ENCODE peak calls at places on chromosome 20, in eight cellular contexts. One of them, this sample, is unnamed.
A peak's percentile ranks its signal among the peaks of the same experiment; 100 is the strongest.

GRCh38 chr20:7704021-7704420 is 236.2 kb downstream of the HAO1 start:
- DNase-seq in H9: no peak
- DNase-seq in naive thymus-derived CD4-positive, alpha-beta T cell: no peak
- DNase-seq in CD8-positive, alpha-beta T cell: no peak
- DNase-seq in tibial artery: no peak
- DNase-seq in uterus: no peak
- DNase-seq in right cardiac atrium: no peak
- DNase-seq in fibroblast of lung: no peak
- DNase-seq in this sample: no peak

GRCh38 chr20:58438970-58439808 is 50.2 kb downstream of the VAPB start:
- DNase-seq in tibial artery: no peak
- DNase-seq in fibroblast of lung: no peak
- DNase-seq in right cardiac atrium: no peak
- DNase-seq in H9: no peak
- DNase-seq in CD8-positive, alpha-beta T cell: no peak
- DNase-seq in naive thymus-derived CD4-positive, alpha-beta T cell: no peak
- DNase-seq in uterus: no peak
- DNase-seq in this sample: no peak

GRCh38 chr20:3172933-3173581 is at the start of gene LZTS3:
- DNase-seq in tibial artery: peak; percentile 86
- DNase-seq in fibroblast of lung: peak; percentile 52
- DNase-seq in H9: peak; percentile 86
- DNase-seq in naive thymus-derived CD4-positive, alpha-beta T cell: peak; percentile 84
- DNase-seq in uterus: peak; percentile 81
- DNase-seq in right cardiac atrium: peak; percentile 90
- DNase-seq in CD8-positive, alpha-beta T cell: peak; percentile 96
- DNase-seq in this sample: peak; percentile 83

GRCh38 chr20:37276494-37277252 is 12.8 kb upstream of the MANBAL start:
- DNase-seq in naive thymus-derived CD4-positive, alpha-beta T cell: no peak
- DNase-seq in H9: no peak
- DNase-seq in right cardiac atrium: peak; percentile 80
- DNase-seq in fibroblast of lung: peak; percentile 83
- DNase-seq in uterus: peak; percentile 67
- DNase-seq in CD8-positive, alpha-beta T cell: peak; percentile 34
- DNase-seq in tibial artery: no peak
- DNase-seq in this sample: no peak

GRCh38 chr20:15030826-15031225 is 693.4 kb upstream of the FLRT3 start:
- DNase-seq in right cardiac atrium: no peak
- DNase-seq in H9: no peak
- DNase-seq in tibial artery: no peak
- DNase-seq in uterus: no peak
- DNase-seq in naive thymus-derived CD4-positive, alpha-beta T cell: no peak
- DNase-seq in CD8-positive, alpha-beta T cell: no peak
- DNase-seq in fibroblast of lung: no peak
- DNase-seq in this sample: no peak

GRCh38 chr20:46746972-46747371 is 37.5 kb downstream of the SLC2A10 start:
- DNase-seq in right cardiac atrium: peak; percentile 76
- DNase-seq in fibroblast of lung: peak; percentile 77
- DNase-seq in H9: no peak
- DNase-seq in tibial artery: no peak
- DNase-seq in naive thymus-derived CD4-positive, alpha-beta T cell: no peak
- DNase-seq in CD8-positive, alpha-beta T cell: no peak
- DNase-seq in uterus: no peak
- DNase-seq in this sample: no peak

GRCh38 chr20:588932-589672 is 21.0 kb downstream of the TCF15 start:
- DNase-seq in uterus: no peak
- DNase-seq in right cardiac atrium: no peak
- DNase-seq in naive thymus-derived CD4-positive, alpha-beta T cell: no peak
- DNase-seq in fibroblast of lung: no peak
- DNase-seq in CD8-positive, alpha-beta T cell: no peak
- DNase-seq in tibial artery: no peak
- DNase-seq in H9: no peak
- DNase-seq in this sample: no peak

GRCh38 chr20:21555470-21556120 is 41.7 kb upstream of the NKX2-2 start:
- DNase-seq in right cardiac atrium: no peak
- DNase-seq in naive thymus-derived CD4-positive, alpha-beta T cell: no peak
- DNase-seq in fibroblast of lung: no peak
- DNase-seq in tibial artery: no peak
- DNase-seq in uterus: no peak
- DNase-seq in CD8-positive, alpha-beta T cell: no peak
- DNase-seq in H9: no peak
- DNase-seq in this sample: no peak

GRCh38 chr20:33169176-33169794 is 1.3 kb downstream of the BPIFA2 start:
- DNase-seq in CD8-positive, alpha-beta T cell: no peak
- DNase-seq in naive thymus-derived CD4-positive, alpha-beta T cell: no peak
- DNase-seq in right cardiac atrium: no peak
- DNase-seq in tibial artery: no peak
- DNase-seq in H9: no peak
- DNase-seq in uterus: no peak
- DNase-seq in fibroblast of lung: no peak
- DNase-seq in this sample: no peak

GRCh38 chr20:3592931-3593330 is 70.3 kb downstream of the GFRA4 start:
- DNase-seq in tibial artery: no peak
- DNase-seq in H9: no peak
- DNase-seq in fibroblast of lung: no peak
- DNase-seq in naive thymus-derived CD4-positive, alpha-beta T cell: no peak
- DNase-seq in right cardiac atrium: no peak
- DNase-seq in uterus: no peak
- DNase-seq in CD8-positive, alpha-beta T cell: no peak
- DNase-seq in this sample: no peak

GRCh38 chr20:29410805-29411457 is 1846.5 kb upstream of the DEFB115 start:
- DNase-seq in CD8-positive, alpha-beta T cell: no peak
- DNase-seq in naive thymus-derived CD4-positive, alpha-beta T cell: no peak
- DNase-seq in uterus: no peak
- DNase-seq in right cardiac atrium: no peak
- DNase-seq in H9: no peak
- DNase-seq in tibial artery: no peak
- DNase-seq in fibroblast of lung: no peak
- DNase-seq in this sample: no peak

GRCh38 chr20:25328954-25329498 is 61.6 kb downstream of the ABHD12 start:
- DNase-seq in tibial artery: no peak
- DNase-seq in fibroblast of lung: no peak
- DNase-seq in naive thymus-derived CD4-positive, alpha-beta T cell: no peak
- DNase-seq in H9: no peak
- DNase-seq in uterus: no peak
- DNase-seq in CD8-positive, alpha-beta T cell: no peak
- DNase-seq in right cardiac atrium: no peak
- DNase-seq in this sample: no peak

GRCh38 chr20:3702992-3703391 is 9.4 kb downstream of the SIGLEC1 start:
- DNase-seq in uterus: no peak
- DNase-seq in H9: no peak
- DNase-seq in tibial artery: no peak
- DNase-seq in CD8-positive, alpha-beta T cell: no peak
- DNase-seq in right cardiac atrium: no peak
- DNase-seq in fibroblast of lung: no peak
- DNase-seq in naive thymus-derived CD4-positive, alpha-beta T cell: no peak
- DNase-seq in this sample: no peak

GRCh38 chr20:20666359-20666758 is 46.1 kb downstream of the RALGAPA2 start:
- DNase-seq in fibroblast of lung: no peak
- DNase-seq in H9: no peak
- DNase-seq in naive thymus-derived CD4-positive, alpha-beta T cell: no peak
- DNase-seq in uterus: no peak
- DNase-seq in tibial artery: no peak
- DNase-seq in CD8-positive, alpha-beta T cell: no peak
- DNase-seq in right cardiac atrium: no peak
- DNase-seq in this sample: no peak

GRCh38 chr20:63574156-63574828 is at the start of gene HELZ2:
- DNase-seq in uterus: peak; percentile 78
- DNase-seq in H9: peak; percentile 80
- DNase-seq in naive thymus-derived CD4-positive, alpha-beta T cell: peak; percentile 43
- DNase-seq in tibial artery: peak; percentile 84
- DNase-seq in fibroblast of lung: peak; percentile 53
- DNase-seq in CD8-positive, alpha-beta T cell: peak; percentile 69
- DNase-seq in right cardiac atrium: peak; percentile 91
- DNase-seq in this sample: peak; percentile 77

GRCh38 chr20:48012401-48012974 is 227.2 kb upstream of the SULF2 start:
- DNase-seq in uterus: no peak
- DNase-seq in naive thymus-derived CD4-positive, alpha-beta T cell: no peak
- DNase-seq in CD8-positive, alpha-beta T cell: no peak
- DNase-seq in fibroblast of lung: peak; percentile 96
- DNase-seq in H9: no peak
- DNase-seq in right cardiac atrium: no peak
- DNase-seq in tibial artery: no peak
- DNase-seq in this sample: no peak

GRCh38 chr20:48600470-48600945 is 227.3 kb downstream of the PREX1 start:
- DNase-seq in CD8-positive, alpha-beta T cell: no peak
- DNase-seq in fibroblast of lung: no peak
- DNase-seq in right cardiac atrium: no peak
- DNase-seq in naive thymus-derived CD4-positive, alpha-beta T cell: no peak
- DNase-seq in H9: no peak
- DNase-seq in tibial artery: peak; percentile 24
- DNase-seq in uterus: no peak
- DNase-seq in this sample: no peak

GRCh38 chr20:19849341-19850189 is 91.5 kb downstream of the RIN2 start:
- DNase-seq in naive thymus-derived CD4-positive, alpha-beta T cell: no peak
- DNase-seq in fibroblast of lung: peak; percentile 55
- DNase-seq in H9: no peak
- DNase-seq in uterus: no peak
- DNase-seq in right cardiac atrium: peak; percentile 65
- DNase-seq in tibial artery: no peak
- DNase-seq in CD8-positive, alpha-beta T cell: no peak
- DNase-seq in this sample: no peak

GRCh38 chr20:36407196-36407733 is 101.1 kb downstream of the DLGAP4 start:
- DNase-seq in fibroblast of lung: peak; percentile 13
- DNase-seq in H9: no peak
- DNase-seq in tibial artery: no peak
- DNase-seq in naive thymus-derived CD4-positive, alpha-beta T cell: no peak
- DNase-seq in right cardiac atrium: no peak
- DNase-seq in uterus: no peak
- DNase-seq in CD8-positive, alpha-beta T cell: no peak
- DNase-seq in this sample: no peak

GRCh38 chr20:2814076-2814475 is 711 bp upstream of the C20orf141 start:
- DNase-seq in fibroblast of lung: no peak
- DNase-seq in CD8-positive, alpha-beta T cell: no peak
- DNase-seq in tibial artery: no peak
- DNase-seq in uterus: no peak
- DNase-seq in right cardiac atrium: no peak
- DNase-seq in naive thymus-derived CD4-positive, alpha-beta T cell: no peak
- DNase-seq in H9: no peak
- DNase-seq in this sample: peak; percentile 25

GRCh38 chr20:34042286-34042685 is 48.6 kb downstream of the RALY start:
- DNase-seq in right cardiac atrium: no peak
- DNase-seq in fibroblast of lung: no peak
- DNase-seq in uterus: no peak
- DNase-seq in naive thymus-derived CD4-positive, alpha-beta T cell: no peak
- DNase-seq in H9: no peak
- DNase-seq in tibial artery: no peak
- DNase-seq in CD8-positive, alpha-beta T cell: peak; percentile 37
- DNase-seq in this sample: no peak

GRCh38 chr20:54223751-54224150 is 15.9 kb downstream of the PFDN4 start:
- DNase-seq in right cardiac atrium: no peak
- DNase-seq in tibial artery: no peak
- DNase-seq in fibroblast of lung: no peak
- DNase-seq in naive thymus-derived CD4-positive, alpha-beta T cell: no peak
- DNase-seq in CD8-positive, alpha-beta T cell: no peak
- DNase-seq in H9: no peak
- DNase-seq in uterus: no peak
- DNase-seq in this sample: no peak

DNA sequence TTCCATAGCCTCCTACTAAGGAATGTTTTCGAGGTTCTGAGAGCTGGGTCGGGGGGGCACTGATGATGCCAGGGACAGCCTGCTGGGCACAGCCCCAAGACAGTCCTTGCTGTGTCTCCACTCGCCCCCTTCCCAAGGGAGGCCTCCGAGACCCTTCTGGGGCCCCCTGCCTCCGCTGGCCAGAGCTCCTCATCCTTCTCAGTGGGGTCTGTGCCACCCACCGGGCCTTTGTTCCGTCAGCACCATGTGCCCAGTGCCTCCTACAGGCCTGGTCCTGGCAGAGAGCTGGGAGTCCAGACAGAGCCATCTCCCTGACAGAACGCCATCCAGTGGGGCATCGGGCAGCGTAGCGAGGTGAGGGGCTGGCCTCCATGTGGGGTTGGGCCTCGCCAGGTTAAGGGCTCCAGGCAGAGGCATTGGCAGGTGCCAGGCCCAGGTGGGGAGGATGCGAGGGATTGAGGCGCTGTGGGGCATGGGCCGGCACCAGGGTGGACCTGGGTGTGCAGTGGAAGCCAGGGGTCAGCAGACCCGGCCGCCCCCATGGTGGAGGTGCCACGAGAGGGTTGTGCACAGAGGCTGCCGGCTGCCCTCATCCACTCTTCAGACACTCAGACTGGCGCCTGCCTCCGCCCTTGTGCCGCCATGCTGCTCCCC is 13.3 kb downstream of the RBM38 start:
- DNase-seq in tibial artery: no peak
- DNase-seq in naive thymus-derived CD4-positive, alpha-beta T cell: no peak
- DNase-seq in CD8-positive, alpha-beta T cell: peak; percentile 25
- DNase-seq in uterus: no peak
- DNase-seq in right cardiac atrium: peak; percentile 39
- DNase-seq in H9: no peak
- DNase-seq in fibroblast of lung: no peak
- DNase-seq in this sample: no peak
- H3K4me1 ChIP-seq in tibial artery: peaks cover 13% of the 10 kb centered on the region
- H3K4me1 ChIP-seq in naive thymus-derived CD4-positive, alpha-beta T cell: peaks cover 41% of the 10 kb centered on the region
- H3K4me1 ChIP-seq in CD8-positive, alpha-beta T cell: peaks cover 73% of the 10 kb centered on the region
- H3K4me1 ChIP-seq in uterus: no peaks in the 10 kb centered on the region
- H3K4me1 ChIP-seq in right cardiac atrium: peaks cover 4% of the 10 kb centered on the region
- H3K4me1 ChIP-seq in H9: no peaks in the 10 kb centered on the region
- H3K4me1 ChIP-seq in fibroblast of lung: no peaks in the 10 kb centered on the region
- H3K4me1 ChIP-seq in this sample: peaks cover 9% of the 10 kb centered on the region

DNA sequence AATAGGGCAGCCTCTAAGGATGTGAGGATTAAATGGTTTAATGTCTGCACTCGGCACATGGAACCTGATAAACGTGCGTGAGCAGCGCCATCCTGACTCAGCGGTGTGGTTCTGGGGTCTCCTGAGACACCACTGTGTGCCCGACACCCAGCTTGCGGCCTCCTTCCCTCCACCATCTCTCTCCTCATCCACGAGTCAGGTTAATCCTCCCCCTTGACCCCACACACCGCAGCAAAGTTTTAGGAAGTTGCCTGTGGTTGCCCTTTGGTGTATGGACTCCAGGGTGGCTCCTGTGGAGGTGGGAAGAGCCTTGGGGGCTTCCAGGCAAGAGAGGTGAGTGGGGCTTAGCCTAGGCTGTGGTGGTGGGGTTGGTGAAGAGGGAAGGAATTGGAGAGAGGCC is 68.2 kb downstream of the PHACTR3 start:
- DNase-seq in right cardiac atrium: no peak
- DNase-seq in uterus: no peak
- DNase-seq in H9: no peak
- DNase-seq in fibroblast of lung: no peak
- DNase-seq in CD8-positive, alpha-beta T cell: no peak
- DNase-seq in tibial artery: no peak
- DNase-seq in naive thymus-derived CD4-positive, alpha-beta T cell: no peak
- DNase-seq in this sample: peak; percentile 22
- H3K4me1 ChIP-seq in right cardiac atrium: no peaks in the 10 kb centered on the region
- H3K4me1 ChIP-seq in uterus: no peaks in the 10 kb centered on the region
- H3K4me1 ChIP-seq in H9: no peaks in the 10 kb centered on the region
- H3K4me1 ChIP-seq in fibroblast of lung: no peaks in the 10 kb centered on the region
- H3K4me1 ChIP-seq in CD8-positive, alpha-beta T cell: no peaks in the 10 kb centered on the region
- H3K4me1 ChIP-seq in tibial artery: no peaks in the 10 kb centered on the region
- H3K4me1 ChIP-seq in naive thymus-derived CD4-positive, alpha-beta T cell: no peaks in the 10 kb centered on the region
- H3K4me1 ChIP-seq in this sample: no peaks in the 10 kb centered on the region

GRCh38 chr20:50412499-50412898 is 97.7 kb upstream of the PTPN1 start:
- DNase-seq in naive thymus-derived CD4-positive, alpha-beta T cell: no peak
- DNase-seq in CD8-positive, alpha-beta T cell: no peak
- DNase-seq in fibroblast of lung: no peak
- DNase-seq in right cardiac atrium: no peak
- DNase-seq in H9: no peak
- DNase-seq in uterus: no peak
- DNase-seq in tibial artery: no peak
- DNase-seq in this sample: no peak
- H3K4me1 ChIP-seq in naive thymus-derived CD4-positive, alpha-beta T cell: no peaks in the 10 kb centered on the region
- H3K4me1 ChIP-seq in CD8-positive, alpha-beta T cell: no peaks in the 10 kb centered on the region
- H3K4me1 ChIP-seq in fibroblast of lung: peaks cover 12% of the 10 kb centered on the region
- H3K4me1 ChIP-seq in right cardiac atrium: peaks cover 28% of the 10 kb centered on the region
- H3K4me1 ChIP-seq in H9: peaks cover 2% of the 10 kb centered on the region
- H3K4me1 ChIP-seq in uterus: no peaks in the 10 kb centered on the region
- H3K4me1 ChIP-seq in tibial artery: peaks cover 27% of the 10 kb centered on the region
- H3K4me1 ChIP-seq in this sample: peaks cover 18% of the 10 kb centered on the region

GRCh38 chr20:38842017-38842416 is 36.5 kb downstream of the PPP1R16B start:
- DNase-seq in CD8-positive, alpha-beta T cell: no peak
- DNase-seq in tibial artery: no peak
- DNase-seq in fibroblast of lung: no peak
- DNase-seq in uterus: no peak
- DNase-seq in naive thymus-derived CD4-positive, alpha-beta T cell: no peak
- DNase-seq in H9: no peak
- DNase-seq in right cardiac atrium: no peak
- DNase-seq in this sample: no peak
- H3K4me1 ChIP-seq in CD8-positive, alpha-beta T cell: peaks cover 58% of the 10 kb centered on the region
- H3K4me1 ChIP-seq in tibial artery: no peaks in the 10 kb centered on the region
- H3K4me1 ChIP-seq in fibroblast of lung: no peaks in the 10 kb centered on the region
- H3K4me1 ChIP-seq in uterus: no peaks in the 10 kb centered on the region
- H3K4me1 ChIP-seq in naive thymus-derived CD4-positive, alpha-beta T cell: peaks cover 72% of the 10 kb centered on the region
- H3K4me1 ChIP-seq in H9: no peaks in the 10 kb centered on the region
- H3K4me1 ChIP-seq in right cardiac atrium: no peaks in the 10 kb centered on the region
- H3K4me1 ChIP-seq in this sample: no peaks in the 10 kb centered on the region

This sample was measured in SJSA1.